ENCODE peak calls at places on chromosomes 11 and 22, in nine cellular contexts. One of them, this sample, is unnamed.

GRCh38 chr11:88250566-88251080 is 75.4 kb upstream of the RAB38 start:
- DNase-seq in left ventricle myocardium inferior: no peak
- DNase-seq in Calu3: no peak
- DNase-seq in spleen: no peak
- DNase-seq in GM23338: no peak
- DNase-seq in progenitor cell of endocrine pancreas: no peak
- DNase-seq in HFFc6: no peak
- DNase-seq in natural killer cell: no peak
- DNase-seq in stomach: no peak
- DNase-seq in this sample: no peak

GRCh38 chr11:34451053-34451452 is 12.3 kb downstream of the CAT start:
- DNase-seq in HFFc6: no peak
- DNase-seq in natural killer cell: no peak
- DNase-seq in GM23338: no peak
- DNase-seq in progenitor cell of endocrine pancreas: no peak
- DNase-seq in left ventricle myocardium inferior: no peak
- DNase-seq in stomach: no peak
- DNase-seq in spleen: no peak
- DNase-seq in Calu3: no peak
- DNase-seq in this sample: no peak

GRCh38 chr11:12377824-12378593 is 638 bp downstream of the PARVA start:
- DNase-seq in stomach: peak; percentile 73
- DNase-seq in spleen: no peak
- DNase-seq in Calu3: peak; percentile 82
- DNase-seq in natural killer cell: no peak
- DNase-seq in GM23338: peak; percentile 93
- DNase-seq in HFFc6: peak; percentile 83
- DNase-seq in left ventricle myocardium inferior: peak; percentile 74
- DNase-seq in progenitor cell of endocrine pancreas: peak; percentile 65
- DNase-seq in this sample: peak; percentile 79

GRCh38 chr11:71551711-71552110 is 3.5 kb downstream of the KRTAP5-9 start:
- DNase-seq in stomach: no peak
- DNase-seq in Calu3: no peak
- DNase-seq in HFFc6: no peak
- DNase-seq in left ventricle myocardium inferior: no peak
- DNase-seq in progenitor cell of endocrine pancreas: no peak
- DNase-seq in spleen: no peak
- DNase-seq in natural killer cell: no peak
- DNase-seq in GM23338: no peak
- DNase-seq in this sample: no peak

GRCh38 chr22:48736593-48737460 is 1090.8 kb downstream of the BRD1 start:
- DNase-seq in left ventricle myocardium inferior: no peak
- DNase-seq in GM23338: no peak
- DNase-seq in Calu3: no peak
- DNase-seq in stomach: no peak
- DNase-seq in HFFc6: no peak
- DNase-seq in spleen: peak; percentile 48
- DNase-seq in natural killer cell: no peak
- DNase-seq in progenitor cell of endocrine pancreas: no peak
- DNase-seq in this sample: no peak

GRCh38 chr22:22060200-22061084 is 77.9 kb upstream of the TOP3B start:
- DNase-seq in natural killer cell: peak; percentile 35
- DNase-seq in Calu3: peak; percentile 85
- DNase-seq in GM23338: peak; percentile 88
- DNase-seq in left ventricle myocardium inferior: peak; percentile 36
- DNase-seq in progenitor cell of endocrine pancreas: peak; percentile 41
- DNase-seq in HFFc6: peak; percentile 12
- DNase-seq in spleen: peak; percentile 95
- DNase-seq in stomach: no peak
- DNase-seq in this sample: no peak

GRCh38 chr11:48019230-48019584 is 38.8 kb downstream of the PTPRJ start:
- DNase-seq in spleen: no peak
- DNase-seq in HFFc6: no peak
- DNase-seq in Calu3: no peak
- DNase-seq in natural killer cell: no peak
- DNase-seq in left ventricle myocardium inferior: no peak
- DNase-seq in GM23338: peak; percentile 63
- DNase-seq in progenitor cell of endocrine pancreas: no peak
- DNase-seq in stomach: no peak
- DNase-seq in this sample: no peak

GRCh38 chr11:12536566-12536965 is 137.7 kb upstream of the TEAD1 start:
- DNase-seq in stomach: peak; percentile 16
- DNase-seq in spleen: no peak
- DNase-seq in HFFc6: no peak
- DNase-seq in progenitor cell of endocrine pancreas: no peak
- DNase-seq in GM23338: no peak
- DNase-seq in Calu3: no peak
- DNase-seq in left ventricle myocardium inferior: no peak
- DNase-seq in natural killer cell: no peak
- DNase-seq in this sample: no peak

GRCh38 chr11:15258433-15259350 is 144.0 kb downstream of the INSC start:
- DNase-seq in GM23338: peak; percentile 55
- DNase-seq in spleen: no peak
- DNase-seq in stomach: no peak
- DNase-seq in HFFc6: no peak
- DNase-seq in left ventricle myocardium inferior: no peak
- DNase-seq in natural killer cell: no peak
- DNase-seq in Calu3: peak; percentile 40
- DNase-seq in progenitor cell of endocrine pancreas: no peak
- DNase-seq in this sample: no peak

DNA sequence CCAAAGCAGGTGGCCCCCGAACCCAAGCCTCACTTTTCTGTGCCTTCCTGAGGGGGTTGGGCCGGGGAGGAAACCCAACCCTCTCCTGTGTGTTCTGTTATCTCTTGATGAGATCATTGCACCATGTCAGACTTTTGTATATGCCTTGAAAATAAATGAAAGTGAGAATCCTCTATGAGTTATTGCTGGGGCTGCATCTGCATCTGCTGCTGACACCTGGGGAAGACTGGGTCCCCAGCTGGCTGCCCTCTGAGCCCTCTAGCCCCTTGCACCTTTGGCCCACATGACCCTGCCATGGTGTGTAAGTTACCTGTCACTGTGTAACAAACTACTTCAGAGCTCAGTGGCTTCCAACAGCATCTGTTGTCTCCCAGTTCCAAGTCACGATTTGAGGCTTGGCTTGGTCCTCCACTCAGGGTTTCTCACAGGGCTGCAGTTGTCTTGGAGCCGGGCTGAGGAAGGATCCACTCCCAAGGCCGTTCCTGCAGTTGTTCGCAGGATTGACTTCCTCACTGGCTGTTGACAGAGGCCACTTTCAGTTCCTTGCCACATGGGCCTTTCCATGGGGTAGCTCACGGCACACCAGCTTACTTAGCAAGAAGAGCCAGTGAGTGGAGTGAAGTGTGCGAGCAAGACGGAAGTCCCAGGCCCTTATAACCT is 13.5 kb upstream of the UVRAG start:
- DNase-seq in HFFc6: no peak
- DNase-seq in GM23338: no peak
- DNase-seq in Calu3: no peak
- DNase-seq in progenitor cell of endocrine pancreas: no peak
- DNase-seq in stomach: no peak
- DNase-seq in natural killer cell: no peak
- DNase-seq in left ventricle myocardium inferior: no peak
- DNase-seq in spleen: peak; percentile 74
- DNase-seq in this sample: no peak
- TF ChIP-seq CTCF in HFFc6: no peak
- TF ChIP-seq CTCF in GM23338: no peak
- TF ChIP-seq CTCF in Calu3: no peak
- TF ChIP-seq CTCF in progenitor cell of endocrine pancreas: no peak
- TF ChIP-seq CTCF in stomach: no peak
- TF ChIP-seq CTCF in natural killer cell: no peak
- TF ChIP-seq CTCF in left ventricle myocardium inferior: no peak
- TF ChIP-seq CTCF in spleen: no peak
- TF ChIP-seq CTCF in this sample: no peak

GRCh38 chr11:30452114-30452513 is 129.2 kb downstream of the ARL14EP start:
- DNase-seq in GM23338: no peak
- DNase-seq in progenitor cell of endocrine pancreas: no peak
- DNase-seq in stomach: no peak
- DNase-seq in spleen: no peak
- DNase-seq in left ventricle myocardium inferior: no peak
- DNase-seq in HFFc6: no peak
- DNase-seq in natural killer cell: no peak
- DNase-seq in Calu3: no peak
- DNase-seq in this sample: no peak

GRCh38 chr11:30453705-30454104 is 130.8 kb downstream of the ARL14EP start:
- DNase-seq in natural killer cell: no peak
- DNase-seq in Calu3: no peak
- DNase-seq in progenitor cell of endocrine pancreas: no peak
- DNase-seq in left ventricle myocardium inferior: no peak
- DNase-seq in stomach: no peak
- DNase-seq in GM23338: peak; percentile 59
- DNase-seq in spleen: no peak
- DNase-seq in HFFc6: no peak
- DNase-seq in this sample: no peak

GRCh38 chr11:30451167-30451566 is 128.3 kb downstream of the ARL14EP start:
- DNase-seq in stomach: no peak
- DNase-seq in progenitor cell of endocrine pancreas: no peak
- DNase-seq in GM23338: peak; percentile 38
- DNase-seq in spleen: no peak
- DNase-seq in Calu3: no peak
- DNase-seq in left ventricle myocardium inferior: no peak
- DNase-seq in natural killer cell: no peak
- DNase-seq in HFFc6: no peak
- DNase-seq in this sample: no peak

GRCh38 chr11:30452842-30453241 is 129.9 kb downstream of the ARL14EP start:
- DNase-seq in spleen: no peak
- DNase-seq in progenitor cell of endocrine pancreas: no peak
- DNase-seq in GM23338: no peak
- DNase-seq in stomach: no peak
- DNase-seq in Calu3: no peak
- DNase-seq in HFFc6: no peak
- DNase-seq in natural killer cell: no peak
- DNase-seq in left ventricle myocardium inferior: no peak
- DNase-seq in this sample: no peak

GRCh38 chr11:30451642-30452041 is 128.7 kb downstream of the ARL14EP start:
- DNase-seq in natural killer cell: no peak
- DNase-seq in HFFc6: no peak
- DNase-seq in spleen: no peak
- DNase-seq in progenitor cell of endocrine pancreas: no peak
- DNase-seq in Calu3: no peak
- DNase-seq in stomach: no peak
- DNase-seq in left ventricle myocardium inferior: no peak
- DNase-seq in GM23338: peak; percentile 23
- DNase-seq in this sample: no peak
- TF ChIP-seq CTCF in natural killer cell: no peak
- TF ChIP-seq CTCF in HFFc6: no peak
- TF ChIP-seq CTCF in spleen: no peak
- TF ChIP-seq CTCF in progenitor cell of endocrine pancreas: no peak
- TF ChIP-seq CTCF in Calu3: no peak
- TF ChIP-seq CTCF in stomach: no peak
- TF ChIP-seq CTCF in left ventricle myocardium inferior: no peak
- TF ChIP-seq CTCF in GM23338: no peak
- TF ChIP-seq CTCF in this sample: no peak

GRCh38 chr11:87005569-87005921 is 32.2 kb upstream of the TMEM135 start:
- DNase-seq in left ventricle myocardium inferior: no peak
- DNase-seq in stomach: no peak
- DNase-seq in Calu3: no peak
- DNase-seq in natural killer cell: no peak
- DNase-seq in GM23338: no peak
- DNase-seq in HFFc6: no peak
- DNase-seq in spleen: no peak
- DNase-seq in progenitor cell of endocrine pancreas: no peak
- DNase-seq in this sample: no peak

GRCh38 chr11:87006035-87006434 is 31.7 kb upstream of the TMEM135 start:
- DNase-seq in Calu3: no peak
- DNase-seq in GM23338: no peak
- DNase-seq in natural killer cell: no peak
- DNase-seq in stomach: no peak
- DNase-seq in spleen: no peak
- DNase-seq in progenitor cell of endocrine pancreas: no peak
- DNase-seq in HFFc6: no peak
- DNase-seq in left ventricle myocardium inferior: no peak
- DNase-seq in this sample: no peak

GRCh38 chr11:86999388-86999787 is 38.3 kb upstream of the TMEM135 start:
- DNase-seq in left ventricle myocardium inferior: no peak
- DNase-seq in progenitor cell of endocrine pancreas: no peak
- DNase-seq in Calu3: no peak
- DNase-seq in natural killer cell: no peak
- DNase-seq in stomach: no peak
- DNase-seq in spleen: no peak
- DNase-seq in HFFc6: no peak
- DNase-seq in GM23338: no peak
- DNase-seq in this sample: no peak

GRCh38 chr11:86999859-87000753 is 37.6 kb upstream of the TMEM135 start:
- DNase-seq in left ventricle myocardium inferior: no peak
- DNase-seq in progenitor cell of endocrine pancreas: no peak
- DNase-seq in Calu3: peak; percentile 40
- DNase-seq in GM23338: peak; percentile 25
- DNase-seq in natural killer cell: no peak
- DNase-seq in HFFc6: peak; percentile 25
- DNase-seq in stomach: peak; percentile 59
- DNase-seq in spleen: no peak
- DNase-seq in this sample: no peak

DNA sequence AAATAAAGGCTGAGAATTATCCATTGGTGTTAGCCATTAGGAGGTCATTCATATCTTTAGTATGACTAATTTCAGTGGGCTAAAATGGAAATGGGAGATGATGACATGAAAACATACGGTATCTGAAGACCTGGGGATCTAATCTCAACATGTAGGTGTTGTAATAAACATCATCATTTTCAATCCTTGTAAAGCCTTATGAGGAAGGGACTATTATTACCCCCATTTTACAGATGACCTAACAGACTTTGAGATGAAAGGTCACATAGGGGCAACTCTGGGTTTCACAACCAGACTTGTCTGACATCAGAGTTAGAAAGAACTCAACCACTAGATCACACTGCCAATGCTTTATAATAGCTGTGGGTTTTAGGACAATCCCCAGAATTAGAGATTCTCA is 34.8 kb upstream of the TMEM135 start:
- DNase-seq in left ventricle myocardium inferior: no peak
- DNase-seq in progenitor cell of endocrine pancreas: no peak
- DNase-seq in HFFc6: no peak
- DNase-seq in spleen: no peak
- DNase-seq in natural killer cell: no peak
- DNase-seq in stomach: no peak
- DNase-seq in GM23338: no peak
- DNase-seq in Calu3: no peak
- DNase-seq in this sample: no peak
- TF ChIP-seq CTCF in left ventricle myocardium inferior: no peak
- TF ChIP-seq CTCF in progenitor cell of endocrine pancreas: no peak
- TF ChIP-seq CTCF in HFFc6: no peak
- TF ChIP-seq CTCF in spleen: no peak
- TF ChIP-seq CTCF in natural killer cell: no peak
- TF ChIP-seq CTCF in stomach: no peak
- TF ChIP-seq CTCF in GM23338: no peak
- TF ChIP-seq CTCF in Calu3: no peak
- TF ChIP-seq CTCF in this sample: no peak

GRCh38 chr11:128089962-128090361 is 497.4 kb downstream of the ETS1 start:
- DNase-seq in Calu3: no peak
- DNase-seq in spleen: no peak
- DNase-seq in progenitor cell of endocrine pancreas: no peak
- DNase-seq in natural killer cell: no peak
- DNase-seq in left ventricle myocardium inferior: no peak
- DNase-seq in stomach: no peak
- DNase-seq in HFFc6: no peak
- DNase-seq in GM23338: no peak
- DNase-seq in this sample: no peak

GRCh38 chr11:128085276-128085675 is 502.1 kb downstream of the ETS1 start:
- DNase-seq in stomach: no peak
- DNase-seq in Calu3: no peak
- DNase-seq in spleen: no peak
- DNase-seq in progenitor cell of endocrine pancreas: no peak
- DNase-seq in left ventricle myocardium inferior: no peak
- DNase-seq in HFFc6: no peak
- DNase-seq in natural killer cell: no peak
- DNase-seq in GM23338: no peak
- DNase-seq in this sample: no peak

GRCh38 chr11:128086794-128087193 is 500.6 kb downstream of the ETS1 start:
- DNase-seq in progenitor cell of endocrine pancreas: no peak
- DNase-seq in HFFc6: no peak
- DNase-seq in natural killer cell: no peak
- DNase-seq in Calu3: no peak
- DNase-seq in GM23338: no peak
- DNase-seq in spleen: no peak
- DNase-seq in left ventricle myocardium inferior: no peak
- DNase-seq in stomach: no peak
- DNase-seq in this sample: no peak
- TF ChIP-seq CTCF in progenitor cell of endocrine pancreas: no peak
- TF ChIP-seq CTCF in HFFc6: no peak
- TF ChIP-seq CTCF in natural killer cell: no peak
- TF ChIP-seq CTCF in Calu3: no peak
- TF ChIP-seq CTCF in GM23338: no peak
- TF ChIP-seq CTCF in spleen: no peak
- TF ChIP-seq CTCF in left ventricle myocardium inferior: no peak
- TF ChIP-seq CTCF in stomach: no peak
- TF ChIP-seq CTCF in this sample: no peak

This sample was measured in type B pancreatic cell.